ENCODE peak calls at places on chromosomes 6 and 20, in four cellular contexts. One of them, this sample, is unnamed.

GRCh38 chr6:34455831-34456230 is 10.0 kb upstream of the PACSIN1 start:
- DNase-seq in A549: no peak
- DNase-seq in GM12878: no peak
- DNase-seq in HepG2: no peak
- DNase-seq in this sample: no peak

GRCh38 chr6:97705568-97705967 is 422.6 kb upstream of the MMS22L start:
- DNase-seq in A549: no peak
- DNase-seq in GM12878: no peak
- DNase-seq in HepG2: peak
- DNase-seq in this sample: peak

GRCh38 chr20:55142932-55143331 is 667.5 kb downstream of the DOK5 start:
- DNase-seq in A549: no peak
- DNase-seq in GM12878: no peak
- DNase-seq in HepG2: no peak
- DNase-seq in this sample: no peak

GRCh38 chr6:29792123-29793035 is 35.2 kb upstream of the HLA-G start:
- DNase-seq in A549: peak
- DNase-seq in GM12878: no peak
- DNase-seq in HepG2: no peak
- DNase-seq in this sample: peak

GRCh38 chr6:161242779-161243693 is 30.8 kb downstream of the AGPAT4 start:
- DNase-seq in A549: no peak
- DNase-seq in GM12878: no peak
- DNase-seq in HepG2: no peak
- DNase-seq in this sample: no peak

GRCh38 chr20:52768649-52769048 is 203.5 kb upstream of the TSHZ2 start:
- DNase-seq in A549: no peak
- DNase-seq in GM12878: no peak
- DNase-seq in HepG2: no peak
- DNase-seq in this sample: no peak

GRCh38 chr6:36604090-36605060 is 10.2 kb downstream of the SRSF3 start:
- DNase-seq in A549: no peak
- DNase-seq in GM12878: no peak
- DNase-seq in HepG2: no peak
- DNase-seq in this sample: no peak

GRCh38 chr6:160088069-160088773 is 33.4 kb upstream of the SLC22A1 start:
- DNase-seq in A549: peak
- DNase-seq in GM12878: no peak
- DNase-seq in HepG2: peak
- DNase-seq in this sample: peak

GRCh38 chr6:18154507-18155272 is at the start of gene TPMT:
- DNase-seq in A549: peak
- DNase-seq in GM12878: no peak
- DNase-seq in HepG2: no peak
- DNase-seq in this sample: no peak

GRCh38 chr6:108684809-108685329 is 124.2 kb downstream of the FOXO3 start:
- DNase-seq in A549: no peak
- DNase-seq in GM12878: no peak
- DNase-seq in HepG2: no peak
- DNase-seq in this sample: peak

GRCh38 chr6:43833223-43833995 is 63.4 kb downstream of the VEGFA start:
- DNase-seq in A549: no peak
- DNase-seq in GM12878: no peak
- DNase-seq in HepG2: peak
- DNase-seq in this sample: no peak

GRCh38 chr20:51457281-51457932 is 85.1 kb downstream of the NFATC2 start:
- DNase-seq in A549: peak
- DNase-seq in GM12878: no peak
- DNase-seq in HepG2: no peak
- DNase-seq in this sample: no peak

GRCh38 chr20:57126481-57127092 is 139.9 kb downstream of the BMP7 start:
- DNase-seq in A549: no peak
- DNase-seq in GM12878: no peak
- DNase-seq in HepG2: no peak
- DNase-seq in this sample: no peak

GRCh38 chr20:40307937-40308478 is 381.0 kb downstream of the MAFB start:
- DNase-seq in A549: no peak
- DNase-seq in GM12878: no peak
- DNase-seq in HepG2: no peak
- DNase-seq in this sample: no peak

GRCh38 chr20:44911264-44911921 is 1.5 kb downstream of the PABPC1L start:
- DNase-seq in A549: peak
- DNase-seq in GM12878: no peak
- DNase-seq in HepG2: peak
- DNase-seq in this sample: peak

GRCh38 chr6:46011241-46012085 is 4.2 kb downstream of the CLIC5 start:
- DNase-seq in A549: no peak
- DNase-seq in GM12878: peak
- DNase-seq in HepG2: peak
- DNase-seq in this sample: no peak

GRCh38 chr6:30200551-30201281 is 12.5 kb downstream of the TRIM26 start:
- DNase-seq in A549: no peak
- DNase-seq in GM12878: peak
- DNase-seq in HepG2: no peak
- DNase-seq in this sample: no peak

GRCh38 chr6:23021487-23021886 is 452.1 kb downstream of the HDGFL1 start:
- DNase-seq in A549: no peak
- DNase-seq in GM12878: no peak
- DNase-seq in HepG2: no peak
- DNase-seq in this sample: no peak

GRCh38 chr20:13261460-13262301 is 40.6 kb downstream of the ISM1 start:
- DNase-seq in A549: peak
- DNase-seq in GM12878: no peak
- DNase-seq in HepG2: peak
- DNase-seq in this sample: peak

GRCh38 chr6:137863126-137863996 is 3.7 kb upstream of the TNFAIP3 start:
- DNase-seq in A549: no peak
- DNase-seq in GM12878: no peak
- DNase-seq in HepG2: peak
- DNase-seq in this sample: peak

GRCh38 chr6:18362058-18362561 is 25.0 kb upstream of the RNF144B start:
- DNase-seq in A549: no peak
- DNase-seq in GM12878: no peak
- DNase-seq in HepG2: no peak
- DNase-seq in this sample: no peak

GRCh38 chr6:169233181-169233580 is 20.5 kb downstream of the THBS2 start:
- DNase-seq in A549: no peak
- DNase-seq in GM12878: no peak
- DNase-seq in HepG2: no peak
- DNase-seq in this sample: no peak

GRCh38 chr20:47067776-47068175 is 173.1 kb downstream of the EYA2 start:
- DNase-seq in A549: no peak
- DNase-seq in GM12878: no peak
- DNase-seq in HepG2: no peak
- DNase-seq in this sample: no peak

GRCh38 chr20:61817575-61817974 is 248.1 kb downstream of the TAF4 start:
- DNase-seq in A549: no peak
- DNase-seq in GM12878: no peak
- DNase-seq in HepG2: no peak
- DNase-seq in this sample: no peak

GRCh38 chr6:167997642-167998041 is at the start of gene KIF25:
- DNase-seq in A549: no peak
- DNase-seq in GM12878: no peak
- DNase-seq in HepG2: no peak
- DNase-seq in this sample: no peak

GRCh38 chr6:9502991-9503761 is 911.7 kb downstream of the TFAP2A start:
- DNase-seq in A549: no peak
- DNase-seq in GM12878: no peak
- DNase-seq in HepG2: no peak
- DNase-seq in this sample: no peak

GRCh38 chr20:58130574-58130973 is 97.9 kb downstream of the ANKRD60 start:
- DNase-seq in A549: no peak
- DNase-seq in GM12878: no peak
- DNase-seq in HepG2: no peak
- DNase-seq in this sample: no peak

GRCh38 chr6:34200340-34200971 is 36.2 kb upstream of the HMGA1 start:
- DNase-seq in A549: no peak
- DNase-seq in GM12878: no peak
- DNase-seq in HepG2: no peak
- DNase-seq in this sample: peak

GRCh38 chr6:33343953-33344611 is 26.5 kb upstream of the ZBTB22 start:
- DNase-seq in A549: no peak
- DNase-seq in GM12878: no peak
- DNase-seq in HepG2: no peak
- DNase-seq in this sample: no peak

GRCh38 chr6:157393667-157394329 is 12.8 kb downstream of the ZDHHC14 start:
- DNase-seq in A549: no peak
- DNase-seq in GM12878: no peak
- DNase-seq in HepG2: no peak
- DNase-seq in this sample: peak
- TF ChIP-seq POLR2AphosphoS2 in A549: no peak
- TF ChIP-seq POLR2AphosphoS2 in GM12878: no peak
- TF ChIP-seq POLR2AphosphoS2 in HepG2: no peak
- TF ChIP-seq POLR2AphosphoS2 in this sample: no peak

DNA sequence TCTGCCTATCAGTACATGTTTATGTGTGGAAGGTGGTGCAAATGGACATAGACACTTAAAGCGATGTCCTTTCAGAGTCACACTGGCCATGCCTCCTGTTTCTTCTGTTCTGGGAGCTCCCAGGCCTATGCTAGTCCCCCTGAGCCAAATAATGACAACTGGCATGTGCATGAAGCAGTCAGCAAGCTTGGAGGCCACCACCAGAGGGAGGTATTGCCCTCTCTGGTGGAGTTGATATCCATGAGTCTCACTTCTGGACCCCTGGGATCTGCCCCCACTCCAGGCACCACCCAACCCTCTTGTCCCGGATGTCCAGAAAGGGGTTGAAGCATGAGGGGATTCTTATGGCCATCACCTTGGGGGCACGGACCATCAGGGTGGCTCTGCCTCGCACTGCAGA is 172.2 kb downstream of the AIG1 start:
- DNase-seq in A549: peak
- DNase-seq in GM12878: peak
- DNase-seq in HepG2: peak
- DNase-seq in this sample: peak
- TF ChIP-seq POLR2AphosphoS2 in A549: no peak
- TF ChIP-seq POLR2AphosphoS2 in GM12878: no peak
- TF ChIP-seq POLR2AphosphoS2 in HepG2: no peak
- TF ChIP-seq POLR2AphosphoS2 in this sample: no peak

DNA sequence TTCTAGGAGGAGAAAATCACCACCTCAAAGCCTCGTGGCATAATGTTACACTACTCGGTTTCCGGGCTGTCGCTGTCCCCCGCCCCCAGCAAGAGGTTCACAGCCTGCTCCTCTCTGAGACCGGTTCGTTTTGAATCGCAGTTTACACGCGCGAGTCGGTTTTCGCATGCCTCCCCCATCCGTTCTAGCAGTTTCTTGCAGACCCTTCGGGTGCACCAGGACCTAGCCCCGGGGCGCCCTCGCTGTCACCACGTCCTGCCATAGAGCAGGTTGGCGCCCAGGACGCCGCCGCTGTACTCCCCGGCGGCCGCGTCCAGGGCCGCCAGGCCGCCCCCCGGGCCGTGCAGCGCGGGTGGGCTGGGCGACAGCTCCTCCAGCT is 1.7 kb downstream of the NKX2-4 start:
- DNase-seq in A549: no peak
- DNase-seq in GM12878: no peak
- DNase-seq in HepG2: no peak
- DNase-seq in this sample: no peak
- TF ChIP-seq POLR2AphosphoS2 in A549: no peak
- TF ChIP-seq POLR2AphosphoS2 in GM12878: no peak
- TF ChIP-seq POLR2AphosphoS2 in HepG2: no peak
- TF ChIP-seq POLR2AphosphoS2 in this sample: no peak

GRCh38 chr6:70997379-70997778 is 40.5 kb upstream of the B3GAT2 start:
- DNase-seq in A549: no peak
- DNase-seq in GM12878: no peak
- DNase-seq in HepG2: no peak
- DNase-seq in this sample: no peak
- TF ChIP-seq POLR2AphosphoS2 in A549: no peak
- TF ChIP-seq POLR2AphosphoS2 in GM12878: no peak
- TF ChIP-seq POLR2AphosphoS2 in HepG2: no peak
- TF ChIP-seq POLR2AphosphoS2 in this sample: no peak